ENCODE peak calls at places on chromosomes 1 and 21, in six cellular contexts. Z is fibroblast of gingiva, A is astrocyte of the spinal cord, C is C1 segment of cervical spinal cord, F is H4, N is foreskin fibroblast. Y is an unnamed sample.
A peak's percentile ranks its signal among the peaks of the same experiment; 100 is the strongest.

GRCh38 chr1:192489748-192490147 is 85.8 kb upstream of the RGS1 start:
- DNase-seq in Z (peak; percentile 94), A (peak; percentile 96), C (no peak), F (peak; percentile 51), N (peak; percentile 91), Y (peak; percentile 30)

GRCh38 chr1:84845357-84845756 is 47.6 kb downstream of the LPAR3 start:
- DNase-seq in Z (no peak), A (no peak), C (no peak), F (no peak), N (no peak), Y (no peak)

GRCh38 chr1:83931658-83932253 is 67.2 kb downstream of the TTLL7 start:
- DNase-seq in Z (peak; percentile 34), A (peak; percentile 62), C (no peak), F (peak; percentile 15), N (peak; percentile 76), Y (peak; percentile 44)

GRCh38 chr1:212024469-212025149 is 10.7 kb downstream of the INTS7 start:
- DNase-seq in Z (no peak), A (no peak), C (no peak), F (no peak), N (no peak), Y (no peak)

GRCh38 chr1:89285715-89286380 is 13.2 kb upstream of the GBP5 start:
- DNase-seq in Z (no peak), A (no peak), C (no peak), F (no peak), N (no peak), Y (no peak)

GRCh38 chr21:42237577-42237976 is 18.6 kb downstream of the ABCG1 start:
- DNase-seq in Z (no peak), A (no peak), C (no peak), F (no peak), N (no peak), Y (no peak)

GRCh38 chr1:234369784-234370183 is 3.5 kb upstream of the COA6 start:
- DNase-seq in Z (peak; percentile 60), A (peak; percentile 3), C (no peak), F (peak; percentile 35), N (peak; percentile 48), Y (peak; percentile 41)

GRCh38 chr1:209703834-209704504 is 677 bp upstream of the HSD11B1 start:
- DNase-seq in Z (no peak), A (no peak), C (no peak), F (no peak), N (no peak), Y (no peak)

GRCh38 chr1:192303029-192303428 is 13.8 kb upstream of the RGS21 start:
- DNase-seq in Z (no peak), A (peak; percentile 33), C (no peak), F (no peak), N (peak; percentile 28), Y (peak; percentile 5)

GRCh38 chr1:237901284-237901870 is 10.7 kb upstream of the ZP4 start:
- DNase-seq in Z (no peak), A (no peak), C (no peak), F (peak; percentile 19), N (no peak), Y (peak; percentile 67)

GRCh38 chr1:52238887-52239707 is 97.2 kb downstream of the ZFYVE9 start:
- DNase-seq in Z (no peak), A (no peak), C (no peak), F (no peak), N (peak; percentile 49), Y (no peak)

GRCh38 chr1:77228836-77229235 is 9.6 kb upstream of the PIGK start:
- DNase-seq in Z (no peak), A (no peak), C (no peak), F (no peak), N (no peak), Y (no peak)

GRCh38 chr1:32101233-32101681 is 6.6 kb upstream of the KPNA6 start:
- DNase-seq in Z (peak; percentile 54), A (peak; percentile 63), C (no peak), F (no peak), N (peak; percentile 77), Y (peak; percentile 44)

GRCh38 chr1:163774390-163774789 is 452.6 kb downstream of the NUF2 start:
- DNase-seq in Z (no peak), A (no peak), C (no peak), F (no peak), N (no peak), Y (no peak)

GRCh38 chr1:179002552-179003345 is 22.9 kb upstream of the FAM20B start:
- DNase-seq in Z (peak; percentile 35), A (peak; percentile 70), C (peak; percentile 42), F (peak; percentile 45), N (peak; percentile 80), Y (peak; percentile 60)

GRCh38 chr1:226021406-226022200 is 22.5 kb upstream of the SDE2 start:
- DNase-seq in Z (no peak), A (no peak), C (no peak), F (no peak), N (no peak), Y (no peak)

GRCh38 chr1:184604152-184604900 is 150.3 kb downstream of the EDEM3 start:
- DNase-seq in Z (no peak), A (no peak), C (no peak), F (no peak), N (no peak), Y (no peak)

GRCh38 chr21:16454371-16454770 is 724.6 kb downstream of the USP25 start:
- DNase-seq in Z (peak; percentile 22), A (peak; percentile 32), C (no peak), F (no peak), N (peak; percentile 22), Y (peak; percentile 16)

GRCh38 chr1:119715542-119715941 is 3.8 kb downstream of the PHGDH start:
- DNase-seq in Z (no peak), A (no peak), C (no peak), F (peak; percentile 39), N (peak; percentile 39), Y (no peak)

GRCh38 chr1:8242498-8242897 is 75.4 kb upstream of the SLC45A1 start:
- DNase-seq in Z (no peak), A (no peak), C (no peak), F (no peak), N (no peak), Y (no peak)

GRCh38 chr1:183922197-183922596 is 115.3 kb downstream of the COLGALT2 start:
- DNase-seq in Z (no peak), A (no peak), C (no peak), F (no peak), N (no peak), Y (no peak)

GRCh38 chr1:244248426-244248825 is 197.3 kb downstream of the ZBTB18 start:
- DNase-seq in Z (no peak), A (no peak), C (no peak), F (no peak), N (no peak), Y (no peak)

GRCh38 chr1:81950845-81951244 is 150.1 kb downstream of the ADGRL2 start:
- DNase-seq in Z (peak; percentile 18), A (no peak), C (no peak), F (no peak), N (peak; percentile 40), Y (no peak)

GRCh38 chr1:186152945-186153309 is 222.1 kb downstream of the TPR start:
- DNase-seq in Z (no peak), A (no peak), C (no peak), F (no peak), N (no peak), Y (no peak)

GRCh38 chr1:25067852-25068251 is 137.8 kb upstream of the RUNX3 start:
- DNase-seq in Z (no peak), A (no peak), C (no peak), F (no peak), N (no peak), Y (no peak)

GRCh38 chr1:201229771-201230635 is 39.4 kb downstream of the IGFN1 start:
- DNase-seq in Z (no peak), A (peak; percentile 48), C (no peak), F (no peak), N (peak; percentile 82), Y (peak; percentile 55)

GRCh38 chr1:62608905-62609304 is 11.6 kb downstream of the ANGPTL3 start:
- DNase-seq in Z (no peak), A (no peak), C (no peak), F (no peak), N (no peak), Y (no peak)

GRCh38 chr1:39826583-39826982 is 37.9 kb upstream of the BMP8B start:
- DNase-seq in Z (no peak), A (no peak), C (no peak), F (no peak), N (no peak), Y (no peak)

GRCh38 chr1:167430134-167430848 is 88.0 kb downstream of the CD247 start:
- DNase-seq in Z (no peak), A (no peak), C (no peak), F (no peak), N (no peak), Y (no peak)

GRCh38 chr1:222582099-222582774 is 7.5 kb downstream of the TAF1A start:
- DNase-seq in Z (no peak), A (no peak), C (no peak), F (peak; percentile 10), N (peak; percentile 20), Y (peak; percentile 89)

GRCh38 chr1:41902125-41902524 is 16.6 kb downstream of the HIVEP3 start:
- DNase-seq in Z (no peak), A (peak; percentile 71), C (no peak), F (peak; percentile 80), N (peak; percentile 63), Y (peak; percentile 94)

GRCh38 chr1:207711285-207711684 is 40.6 kb upstream of the CD46 start:
- DNase-seq in Z (peak; percentile 35), A (no peak), C (no peak), F (peak; percentile 34), N (no peak), Y (peak; percentile 51)

Y was measured in A172.